ENCODE peak calls at places on chromosomes 4 and X, in ten cellular contexts. F is AG04450; C is NT2/D1; M is endothelial cell; L is fibroblast of lung; N is aorta; K is NCI-H69; X is AG08395; D is fibroblast of the aortic adventitia; W is CD4-positive, alpha-beta memory T cell. I is an unnamed sample.
A peak's percentile ranks its signal among the peaks of the same experiment; 100 is the strongest.

GRCh38 chr4:173318648-173319211 is 15.4 kb downstream of the HMGB2 start:
- DNase-seq in X (peak; percentile 31), L (peak; percentile 80), C (no peak), D (peak; percentile 77), N (no peak), K (peak; percentile 87), F (no peak), W (peak; percentile 37), M (no peak), I (no peak)

GRCh38 chr4:8599657-8600056 is 7.1 kb downstream of the CPZ start:
- DNase-seq in W (no peak), K (no peak), X (peak; percentile 87), F (peak; percentile 30), C (no peak), D (peak; percentile 62), M (no peak), L (peak; percentile 54), N (no peak), I (no peak)

GRCh38 chrX:44908198-44908597 is 35.2 kb downstream of the KDM6A start:
- DNase-seq in M (no peak), X (peak; percentile 24), N (no peak), D (peak; percentile 36), L (no peak), W (no peak), C (no peak), F (no peak), K (peak; percentile 2), I (no peak)

GRCh38 chrX:12494400-12495138 is 296.6 kb upstream of the PRPS2 start:
- DNase-seq in X (no peak), W (no peak), D (no peak), C (no peak), M (no peak), F (no peak), L (no peak), N (no peak), K (no peak), I (no peak)

GRCh38 chrX:73563740-73564073 is 710 bp downstream of the CHIC1 start:
- DNase-seq in L (peak; percentile 10), K (no peak), N (no peak), F (no peak), X (no peak), C (no peak), M (no peak), D (peak; percentile 12), W (no peak), I (no peak)

GRCh38 chrX:56783450-56783831 is 54.4 kb downstream of the NBDY start:
- DNase-seq in C (no peak), W (peak; percentile 81), K (no peak), N (peak; percentile 90), X (peak; percentile 41), L (no peak), D (peak; percentile 89), M (no peak), F (no peak), I (peak; percentile 20)

GRCh38 chrX:107677501-107677901 is 49.2 kb downstream of the PRPS1 start:
- DNase-seq in N (no peak), K (peak; percentile 24), L (peak; percentile 42), F (no peak), D (no peak), X (no peak), C (no peak), M (no peak), W (no peak), I (no peak)

GRCh38 chr4:153755186-153755585 is 4.6 kb downstream of the RNF175 start:
- DNase-seq in W (no peak), X (no peak), K (no peak), L (no peak), F (no peak), M (no peak), N (no peak), D (no peak), C (no peak), I (no peak)

GRCh38 chr4:145216532-145216931 is 36.1 kb upstream of the OTUD4 start:
- DNase-seq in L (peak; percentile 65), K (peak; percentile 25), W (no peak), M (no peak), C (no peak), F (no peak), D (peak; percentile 64), X (peak; percentile 28), N (no peak), I (no peak)

I was measured in WTC11.